ENCODE peak calls at places on chromosomes 12 and 14, in nine cellular contexts. F is HFFc6, L is GM06990, M is NB4, V is fibroblast of lung, W is cardiac muscle cell, J is tibial artery, H is AG10803, R is activated B cell treated with CpG ODN at 0.5 μM for 24 hours. B is an unnamed sample.

GRCh38 chr12:51388066-51388799 is 3.0 kb downstream of the GALNT6 start:
- DNase-seq in M (peak; percentile 94), F (peak; percentile 72), H (peak; percentile 81), L (no peak), V (peak; percentile 82), J (peak; percentile 67), W (peak; percentile 66), R (no peak), B (peak; percentile 34)

GRCh38 chr14:100067971-100068959 is 3.0 kb downstream of the EVL start:
- DNase-seq in L (peak; percentile 77), V (no peak), W (peak; percentile 44), R (peak; percentile 60), H (no peak), F (no peak), M (peak; percentile 87), J (no peak), B (peak; percentile 76)

GRCh38 chr12:118520954-118521353 is 144.6 kb downstream of the SUDS3 start:
- DNase-seq in R (no peak), W (no peak), L (no peak), V (no peak), J (no peak), H (no peak), F (no peak), M (no peak), B (no peak)

GRCh38 chr14:105475269-105475915 is 771 bp downstream of the CRIP2 start:
- DNase-seq in M (no peak), W (no peak), J (peak; percentile 88), R (no peak), F (no peak), V (no peak), H (no peak), L (no peak), B (peak; percentile 26)

GRCh38 chr12:96271469-96272199 is 77.5 kb downstream of the ELK3 start:
- DNase-seq in V (peak; percentile 76), M (no peak), J (no peak), R (no peak), H (peak; percentile 65), L (no peak), F (no peak), W (no peak), B (peak; percentile 43)

GRCh38 chr12:64990991-64991570 is 130.0 kb downstream of the WIF1 start:
- DNase-seq in R (no peak), W (no peak), V (no peak), H (no peak), L (no peak), F (no peak), M (no peak), J (no peak), B (peak; percentile 63)

GRCh38 chr14:63598821-63599220 is 42.9 kb downstream of the WDR89 start:
- DNase-seq in J (no peak), H (no peak), R (no peak), V (no peak), W (no peak), M (no peak), L (no peak), F (no peak), B (no peak)

GRCh38 chr12:120290541-120291312 is 976 bp downstream of the RNU4-2 start:
- DNase-seq in H (peak; percentile 18), L (no peak), J (peak; percentile 69), R (peak; percentile 26), V (no peak), M (peak; percentile 55), F (no peak), W (no peak), B (peak; percentile 2)

GRCh38 chr14:77918448-77918847 is 118.5 kb downstream of the ADCK1 start:
- DNase-seq in R (no peak), H (no peak), L (no peak), F (no peak), V (no peak), M (no peak), W (no peak), J (no peak), B (no peak)

GRCh38 chr14:64244279-64244678 is 49.9 kb downstream of the ESR2 start:
- DNase-seq in J (no peak), W (peak; percentile 57), H (peak; percentile 15), V (peak; percentile 35), R (no peak), M (no peak), F (no peak), L (no peak), B (peak; percentile 17)

GRCh38 chr12:53696655-53697321 is 20.9 kb upstream of the ATP5MC2 start:
- DNase-seq in L (no peak), R (no peak), V (no peak), W (no peak), F (no peak), M (no peak), H (no peak), J (no peak), B (no peak)

GRCh38 chr12:119772431-119772830 is 104.5 kb downstream of the PRKAB1 start:
- DNase-seq in H (no peak), W (no peak), L (no peak), F (peak; percentile 55), J (no peak), M (no peak), R (no peak), V (no peak), B (no peak)

GRCh38 chr12:4117386-4118016 is 156.1 kb upstream of the CCND2 start:
- DNase-seq in L (no peak), W (no peak), H (no peak), F (no peak), R (no peak), V (no peak), M (peak; percentile 30), J (no peak), B (no peak)

GRCh38 chr14:105500036-105500725 is 9.1 kb downstream of the TEDC1 start:
- DNase-seq in F (no peak), R (no peak), V (no peak), W (no peak), M (no peak), H (no peak), L (peak; percentile 17), J (peak; percentile 67), B (no peak)

GRCh38 chr12:94309348-94309747 is 150.3 kb downstream of the CEP83 start:
- DNase-seq in M (no peak), V (no peak), L (peak; percentile 62), R (no peak), F (no peak), J (no peak), H (no peak), W (no peak), B (no peak)

GRCh38 chr12:114799574-114800487 is 115.9 kb upstream of the TBX3 start:
- DNase-seq in F (peak; percentile 26), W (peak; percentile 30), H (peak; percentile 60), J (no peak), R (no peak), V (peak; percentile 25), L (no peak), M (no peak), B (no peak)

GRCh38 chr12:2732290-2732689 is 62.5 kb upstream of the FKBP4 start:
- DNase-seq in V (no peak), L (no peak), F (no peak), R (no peak), J (no peak), M (no peak), H (no peak), W (no peak), B (no peak)

GRCh38 chr12:54262403-54262925 is 17.5 kb downstream of the CBX5 start:
- DNase-seq in M (peak; percentile 58), J (no peak), W (peak; percentile 44), H (peak; percentile 58), F (peak; percentile 71), L (no peak), V (peak; percentile 37), R (no peak), B (peak; percentile 61)

GRCh38 chr14:37024166-37024565 is 148.2 kb downstream of the SLC25A21 start:
- DNase-seq in L (no peak), W (no peak), M (no peak), J (no peak), V (no peak), F (no peak), H (no peak), R (no peak), B (no peak)
- TF ChIP-seq CTCF in L (peak; percentile 31), W (no peak), M (no peak), J (no peak), V (no peak), F (peak; percentile 38), H (no peak), R (no peak), B (peak; percentile 7)

GRCh38 chr14:91568626-91569025 is 58.5 kb upstream of the PPP4R3A start:
- DNase-seq in M (peak; percentile 11), F (no peak), V (no peak), R (no peak), W (no peak), J (no peak), L (no peak), H (no peak), B (no peak)
- TF ChIP-seq CTCF in M (peak; percentile 18), F (no peak), V (no peak), R (no peak), W (no peak), J (no peak), L (no peak), H (no peak), B (no peak)

DNA sequence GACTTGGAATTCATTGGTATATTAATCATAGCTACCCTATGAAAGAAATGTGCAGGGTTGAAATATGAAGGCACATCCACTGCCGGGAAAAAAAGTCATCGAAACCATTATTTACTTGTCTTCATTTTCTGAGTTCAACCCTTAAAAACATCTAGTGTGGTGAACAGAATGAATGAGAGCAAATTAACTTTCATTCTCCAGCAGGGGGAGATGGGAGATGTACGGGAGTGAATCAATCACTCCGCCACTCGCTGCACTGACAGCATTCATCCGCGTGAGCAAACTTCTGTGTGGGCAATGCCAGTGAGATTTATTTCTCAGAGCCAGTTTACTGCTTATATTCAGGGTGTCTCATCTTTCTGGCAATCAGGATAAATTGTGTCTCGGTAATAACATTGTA is 463.5 kb upstream of the MIS18BP1 start:
- DNase-seq in H (no peak), J (no peak), F (no peak), R (no peak), L (no peak), M (peak; percentile 8), W (no peak), V (no peak), B (peak; percentile 7)
- TF ChIP-seq CTCF in H (no peak), J (no peak), F (peak; percentile 65), R (no peak), L (no peak), M (peak; percentile 3), W (no peak), V (no peak), B (peak; percentile 26)

DNA sequence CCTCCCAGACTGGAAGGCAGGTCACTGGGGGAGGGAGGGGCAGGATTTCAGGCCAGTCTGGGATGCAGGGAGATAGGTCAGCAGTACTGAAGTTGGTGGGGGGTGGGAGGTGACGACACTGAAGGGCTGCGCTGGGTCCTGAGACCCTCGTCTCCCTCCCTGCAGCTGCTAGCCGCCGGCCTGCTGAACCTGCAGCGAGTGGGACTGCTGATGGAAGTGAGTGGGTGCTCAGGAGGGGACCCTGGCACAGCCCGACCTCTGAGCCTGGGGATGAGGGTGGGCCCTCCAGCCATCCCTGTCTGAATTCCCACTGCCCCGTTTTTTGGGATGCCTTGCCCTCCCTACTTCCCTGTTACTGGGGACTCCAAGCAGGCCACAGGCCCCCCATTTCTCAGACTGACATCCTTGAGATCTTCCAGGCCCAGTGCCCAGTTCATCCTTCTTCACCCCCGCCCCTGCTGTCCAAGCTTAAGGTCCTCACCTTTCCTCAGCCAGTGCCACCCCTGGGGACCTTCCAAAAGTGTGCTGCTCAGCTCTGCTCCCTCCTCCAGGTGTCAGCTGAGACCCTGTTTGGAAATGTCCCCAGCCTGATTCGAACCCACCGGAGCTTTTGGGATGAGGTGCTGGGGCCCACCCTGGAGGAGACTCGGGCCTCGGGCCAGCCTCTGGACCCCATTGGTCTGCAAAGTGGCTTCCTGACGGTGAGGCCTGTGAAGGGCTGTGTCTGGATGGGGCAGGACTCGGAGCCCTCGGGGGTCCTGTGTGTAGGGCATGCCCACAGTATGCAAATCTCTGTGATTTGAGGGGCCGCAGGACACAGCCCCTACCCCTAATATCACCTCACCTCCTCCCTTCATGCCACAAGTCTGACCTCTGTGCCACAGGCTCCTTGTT is 5.5 kb downstream of the PLEKHG6 start:
- DNase-seq in H (no peak), F (no peak), V (no peak), J (no peak), M (no peak), W (no peak), L (no peak), R (no peak), B (no peak)
- TF ChIP-seq CTCF in H (no peak), F (no peak), V (no peak), J (no peak), M (no peak), W (no peak), L (no peak), R (no peak), B (no peak)